ENCODE peak calls at places on chromosomes 7 and 10, in six cellular contexts. U, Z, N, H, O and K are unnamed samples.

GRCh38 chr7:55517191-55517633 is 55.1 kb downstream of the VOPP1 start:
- DNase-seq in U (no peak), Z (no peak), N (no peak), H (no peak), O (no peak), K (no peak)

GRCh38 chr7:157292258-157292657 is 44.5 kb upstream of the DNAJB6 start:
- DNase-seq in U (peak; percentile 27), Z (no peak), N (no peak), H (no peak), O (no peak), K (no peak)

GRCh38 chr7:45872116-45873034 is 507 bp downstream of the CCDC201 start:
- DNase-seq in U (peak; percentile 35), Z (no peak), N (peak; percentile 20), H (peak; percentile 55), O (no peak), K (no peak)

GRCh38 chr10:75532253-75532924 is 101.0 kb downstream of the LRMDA start:
- DNase-seq in U (peak; percentile 80), Z (no peak), N (no peak), H (no peak), O (peak; percentile 21), K (no peak)

GRCh38 chr10:116470768-116471415 is 43.2 kb downstream of the PNLIPRP3 start:
- DNase-seq in U (peak; percentile 62), Z (no peak), N (peak; percentile 4), H (peak; percentile 41), O (peak; percentile 1), K (no peak)

GRCh38 chr7:75638607-75639070 is 100.1 kb downstream of the HIP1 start:
- DNase-seq in U (peak; percentile 28), Z (peak; percentile 68), N (no peak), H (peak; percentile 69), O (no peak), K (no peak)

GRCh38 chr10:9819756-9820494 is 1197.7 kb upstream of the CELF2 start:
- DNase-seq in U (no peak), Z (peak; percentile 32), N (no peak), H (no peak), O (no peak), K (no peak)

GRCh38 chr7:107951896-107952295 is 51.1 kb downstream of the LAMB1 start:
- DNase-seq in U (no peak), Z (no peak), N (no peak), H (no peak), O (no peak), K (no peak)

GRCh38 chr7:146875222-146875785 is 758.7 kb downstream of the CNTNAP2 start:
- DNase-seq in U (no peak), Z (no peak), N (no peak), H (no peak), O (no peak), K (no peak)

GRCh38 chr7:149448961-149449360 is 11.9 kb downstream of the ZNF777 start:
- DNase-seq in U (no peak), Z (no peak), N (no peak), H (no peak), O (no peak), K (no peak)

GRCh38 chr7:149414745-149415390 is 46.0 kb downstream of the ZNF777 start:
- DNase-seq in U (peak; percentile 86), Z (peak; percentile 82), N (no peak), H (peak; percentile 79), O (peak; percentile 92), K (peak; percentile 44)

GRCh38 chr7:149599636-149600206 is 102.1 kb upstream of the ZNF746 start:
- DNase-seq in U (no peak), Z (no peak), N (peak; percentile 77), H (no peak), O (no peak), K (no peak)

GRCh38 chr7:20114463-20114862 is 102.7 kb downstream of the MACC1 start:
- DNase-seq in U (peak; percentile 4), Z (no peak), N (peak; percentile 74), H (peak; percentile 8), O (peak; percentile 10), K (no peak)

GRCh38 chr7:132577206-132578049 is 1.2 kb upstream of the PLXNA4 start:
- DNase-seq in U (peak; percentile 20), Z (peak; percentile 80), N (no peak), H (peak; percentile 83), O (peak; percentile 24), K (no peak)
- TF ChIP-seq CTCF in U (no peak), Z (peak; percentile 6), N (no peak), H (peak; percentile 49), O (peak; percentile 17), K (peak; percentile 0)

DNA sequence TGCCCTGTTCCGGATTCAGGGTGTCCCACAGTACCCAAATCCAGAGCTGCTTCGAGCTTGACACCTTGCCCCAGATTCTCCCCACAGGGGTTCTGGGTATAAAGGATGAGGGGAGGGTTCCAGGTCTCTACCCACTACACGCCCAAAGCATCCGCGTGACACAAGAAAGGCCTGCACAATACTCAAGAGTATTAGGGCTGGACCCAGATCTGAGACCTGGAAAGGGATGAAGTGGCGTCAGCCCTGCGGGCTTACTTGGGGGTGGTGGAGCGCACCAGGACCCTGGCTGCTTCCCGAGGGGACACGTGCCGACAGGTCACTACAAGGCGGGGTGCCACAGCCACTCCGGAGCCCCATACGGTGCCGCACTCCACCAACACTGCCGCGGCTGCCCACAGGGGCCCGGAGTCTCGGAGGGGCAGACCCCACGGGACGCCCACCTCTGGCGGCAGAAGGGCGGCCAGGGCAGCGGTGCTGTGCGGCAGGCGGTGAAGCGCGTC is 1.3 kb downstream of the TYSND1 start:
- DNase-seq in U (peak; percentile 13), Z (peak; percentile 70), N (no peak), H (no peak), O (no peak), K (no peak)
- H3K4me3 ChIP-seq in U (peak overlapping the region; percentile 77), Z (peak overlapping the region; percentile 82), N (peak overlapping the region; percentile 76), H (peak overlapping the region; percentile 82), O (peak overlapping the region; percentile 70), K (peak overlapping the region; percentile 66)

DNA sequence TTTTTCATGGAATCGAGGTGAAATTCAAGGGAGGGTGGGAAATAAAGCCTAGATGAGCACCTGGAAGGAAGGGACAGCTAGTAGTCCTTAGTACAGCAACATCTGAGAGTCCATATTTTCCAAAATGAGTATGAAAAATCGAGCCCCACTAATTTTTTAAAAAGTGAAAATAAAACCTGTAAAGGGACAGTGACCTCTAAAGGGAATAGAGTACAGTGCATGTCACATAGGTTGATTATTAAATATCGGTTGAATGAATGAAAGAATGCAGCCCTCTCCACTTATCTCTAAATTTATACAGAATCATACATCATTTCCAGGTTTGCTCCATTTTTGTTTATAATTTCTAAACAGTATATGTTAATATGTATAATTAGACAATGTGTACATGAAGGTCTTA is 1088.5 kb upstream of the GHITM start:
- DNase-seq in U (no peak), Z (no peak), N (no peak), H (no peak), O (no peak), K (no peak)
- TF ChIP-seq CTCF in U (no peak), Z (no peak), N (peak; percentile 31), H (peak; percentile 4), O (no peak), K (no peak)

DNA sequence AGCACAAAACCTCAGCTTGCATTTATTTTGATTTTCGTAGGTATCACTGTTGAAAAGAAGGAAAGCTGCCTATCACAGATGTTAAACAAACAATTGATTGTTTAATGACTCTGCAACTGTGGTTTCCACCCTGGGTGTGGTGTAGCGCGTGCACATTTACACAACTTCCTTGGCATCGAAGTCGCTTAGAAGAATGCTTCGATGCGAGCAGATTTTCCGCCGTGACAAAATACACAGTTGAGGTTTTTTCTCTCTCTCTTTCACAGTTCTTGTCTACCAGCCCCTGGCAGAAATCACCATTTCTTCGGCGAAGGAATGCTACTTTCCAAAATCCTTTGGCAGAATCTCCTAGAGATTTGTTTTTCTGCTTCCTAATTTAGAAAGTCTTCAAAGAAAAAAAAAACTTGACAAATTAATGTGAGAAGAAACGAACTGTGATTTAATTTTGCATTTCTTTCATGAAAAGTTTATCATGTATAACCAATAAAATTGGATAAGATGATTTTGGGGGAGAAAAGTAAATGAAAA is 70.7 kb upstream of the C1QL3 start:
- DNase-seq in U (peak; percentile 6), Z (no peak), N (no peak), H (no peak), O (no peak), K (no peak)
- H3K4me3 ChIP-seq in U (no peak overlapping the region), Z (no peak overlapping the region), N (no peak overlapping the region), H (no peak overlapping the region), O (no peak overlapping the region), K (no peak overlapping the region)

DNA sequence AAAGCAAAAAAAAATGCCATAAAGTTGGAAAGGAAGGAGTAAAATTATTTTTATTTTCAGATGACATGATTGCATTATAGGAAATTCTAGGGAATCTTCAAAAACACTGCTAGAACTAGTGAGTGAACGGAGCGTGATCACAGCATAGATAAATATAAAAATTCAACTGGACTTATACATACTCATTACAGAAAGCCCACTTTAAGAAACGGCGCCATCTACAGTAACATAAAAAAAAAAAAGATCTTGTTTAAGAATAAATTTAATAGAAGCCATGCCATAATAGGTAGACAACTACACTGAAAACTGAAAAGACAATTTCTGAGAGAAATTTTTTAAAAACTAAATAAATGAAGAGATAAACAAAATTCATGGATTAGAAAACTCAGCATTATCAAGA is 623.1 kb upstream of the MGMT start:
- DNase-seq in U (no peak), Z (no peak), N (no peak), H (no peak), O (no peak), K (no peak)
- TF ChIP-seq CTCF in U (no peak), Z (no peak), N (peak; percentile 61), H (peak; percentile 45), O (no peak), K (no peak)

DNA sequence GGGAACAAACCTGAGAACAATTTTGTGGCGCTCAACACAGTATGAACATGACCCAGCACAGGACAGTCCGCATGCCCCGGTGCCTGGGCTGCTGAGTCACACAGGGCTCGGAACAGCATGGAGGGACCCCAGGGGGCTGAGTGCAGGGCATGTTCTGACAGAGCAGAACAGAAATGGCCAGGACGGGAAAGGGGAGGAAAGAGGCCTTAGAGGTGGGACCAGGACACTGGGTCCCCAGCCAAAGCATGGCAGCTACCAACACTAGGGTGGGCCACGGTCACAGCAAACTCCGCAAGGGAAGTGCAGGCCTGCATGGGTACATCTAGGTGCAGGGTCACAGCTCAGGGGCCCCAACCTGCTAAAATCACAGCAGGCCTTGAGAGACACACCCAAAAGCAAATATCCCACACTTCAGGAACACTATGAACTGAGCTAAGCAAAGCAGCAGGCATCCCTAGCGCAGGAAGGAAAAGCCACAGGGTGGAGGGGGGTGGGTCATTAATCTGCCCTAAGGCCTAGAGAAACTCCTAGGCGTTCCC is 5.6 kb downstream of the IMPDH1 start:
- DNase-seq in U (peak; percentile 27), Z (no peak), N (no peak), H (no peak), O (no peak), K (no peak)
- H3K4me3 ChIP-seq in U (peak overlapping the region; percentile 59), Z (no peak overlapping the region), N (peak overlapping the region; percentile 90), H (no peak overlapping the region), O (peak overlapping the region; percentile 73), K (peak overlapping the region; percentile 76)

GRCh38 chr10:21579291-21579690 is 45.3 kb downstream of the MLLT10 start:
- DNase-seq in U (no peak), Z (no peak), N (no peak), H (no peak), O (no peak), K (no peak)

GRCh38 chr10:21587391-21587790 is 53.4 kb downstream of the MLLT10 start:
- DNase-seq in U (no peak), Z (no peak), N (no peak), H (no peak), O (no peak), K (no peak)

GRCh38 chr10:21584834-21585530 is 51.0 kb downstream of the MLLT10 start:
- DNase-seq in U (no peak), Z (no peak), N (no peak), H (no peak), O (no peak), K (no peak)
- TF ChIP-seq CTCF in U (no peak), Z (no peak), N (no peak), H (no peak), O (no peak), K (no peak)